ENCODE peak calls at places on chromosomes 12 and 14, in four cellular contexts. One of them, this sample, is unnamed.

GRCh38 chr14:31022386-31022785 is 3.1 kb upstream of the AP4S1 start:
- DNase-seq in spleen: no peak
- DNase-seq in brain microvascular endothelial cell: no peak
- DNase-seq in CD8-positive, alpha-beta T cell: no peak
- DNase-seq in this sample: no peak

GRCh38 chr12:533718-534117 is 74.0 kb downstream of the B4GALNT3 start:
- DNase-seq in spleen: no peak
- DNase-seq in brain microvascular endothelial cell: no peak
- DNase-seq in CD8-positive, alpha-beta T cell: no peak
- DNase-seq in this sample: no peak

GRCh38 chr14:22426711-22427110 is 162.3 kb downstream of the DAD1 start:
- DNase-seq in spleen: no peak
- DNase-seq in brain microvascular endothelial cell: no peak
- DNase-seq in CD8-positive, alpha-beta T cell: no peak
- DNase-seq in this sample: no peak

GRCh38 chr14:37890095-37890494 is 294.7 kb downstream of the TTC6 start:
- DNase-seq in spleen: no peak
- DNase-seq in brain microvascular endothelial cell: no peak
- DNase-seq in CD8-positive, alpha-beta T cell: no peak
- DNase-seq in this sample: no peak

GRCh38 chr14:50718949-50719348 is 50.8 kb upstream of the SAV1 start:
- DNase-seq in spleen: no peak
- DNase-seq in brain microvascular endothelial cell: no peak
- DNase-seq in CD8-positive, alpha-beta T cell: no peak
- DNase-seq in this sample: no peak

GRCh38 chr14:20690848-20691640 is 2.5 kb downstream of the ANG start:
- DNase-seq in spleen: no peak
- DNase-seq in brain microvascular endothelial cell: peak
- DNase-seq in CD8-positive, alpha-beta T cell: peak
- DNase-seq in this sample: peak

GRCh38 chr12:108309674-108310312 is 29.3 kb downstream of the CMKLR1 start:
- DNase-seq in spleen: no peak
- DNase-seq in brain microvascular endothelial cell: no peak
- DNase-seq in CD8-positive, alpha-beta T cell: no peak
- DNase-seq in this sample: no peak

GRCh38 chr12:70660620-70661219 is 23.5 kb upstream of the PTPRB start:
- DNase-seq in spleen: no peak
- DNase-seq in brain microvascular endothelial cell: peak
- DNase-seq in CD8-positive, alpha-beta T cell: no peak
- DNase-seq in this sample: no peak

GRCh38 chr12:92539966-92540791 is 162.6 kb upstream of the PLEKHG7 start:
- DNase-seq in spleen: peak
- DNase-seq in brain microvascular endothelial cell: no peak
- DNase-seq in CD8-positive, alpha-beta T cell: no peak
- DNase-seq in this sample: no peak

GRCh38 chr14:57302883-57303282 is 34.1 kb downstream of the AP5M1 start:
- DNase-seq in spleen: no peak
- DNase-seq in brain microvascular endothelial cell: no peak
- DNase-seq in CD8-positive, alpha-beta T cell: no peak
- DNase-seq in this sample: no peak

GRCh38 chr12:67035121-67035520 is 234.0 kb upstream of the CAND1 start:
- DNase-seq in spleen: no peak
- DNase-seq in brain microvascular endothelial cell: no peak
- DNase-seq in CD8-positive, alpha-beta T cell: no peak
- DNase-seq in this sample: no peak

GRCh38 chr12:57093412-57094193 is 4.7 kb downstream of the NAB2 start:
- DNase-seq in spleen: peak
- DNase-seq in brain microvascular endothelial cell: peak
- DNase-seq in CD8-positive, alpha-beta T cell: peak
- DNase-seq in this sample: no peak

GRCh38 chr12:104416160-104416559 is 40.6 kb upstream of the CHST11 start:
- DNase-seq in spleen: no peak
- DNase-seq in brain microvascular endothelial cell: no peak
- DNase-seq in CD8-positive, alpha-beta T cell: no peak
- DNase-seq in this sample: no peak

GRCh38 chr14:36171607-36172006 is 4.9 kb downstream of the PTCSC3 start:
- DNase-seq in spleen: no peak
- DNase-seq in brain microvascular endothelial cell: no peak
- DNase-seq in CD8-positive, alpha-beta T cell: no peak
- DNase-seq in this sample: no peak

GRCh38 chr12:100348657-100349454 is 8.0 kb upstream of the SLC17A8 start:
- DNase-seq in spleen: no peak
- DNase-seq in brain microvascular endothelial cell: no peak
- DNase-seq in CD8-positive, alpha-beta T cell: no peak
- DNase-seq in this sample: no peak

GRCh38 chr12:14868916-14869315 is 16.7 kb downstream of the MGP start:
- DNase-seq in spleen: no peak
- DNase-seq in brain microvascular endothelial cell: peak
- DNase-seq in CD8-positive, alpha-beta T cell: no peak
- DNase-seq in this sample: no peak

GRCh38 chr12:94676922-94677321 is 26.6 kb upstream of the TMCC3 start:
- DNase-seq in spleen: no peak
- DNase-seq in brain microvascular endothelial cell: no peak
- DNase-seq in CD8-positive, alpha-beta T cell: no peak
- DNase-seq in this sample: no peak

GRCh38 chr12:89160716-89161123 is 191.6 kb downstream of the DUSP6 start:
- DNase-seq in spleen: peak
- DNase-seq in brain microvascular endothelial cell: peak
- DNase-seq in CD8-positive, alpha-beta T cell: no peak
- DNase-seq in this sample: no peak

GRCh38 chr12:3988519-3989217 is 115.5 kb upstream of the PARP11 start:
- DNase-seq in spleen: no peak
- DNase-seq in brain microvascular endothelial cell: no peak
- DNase-seq in CD8-positive, alpha-beta T cell: no peak
- DNase-seq in this sample: no peak

GRCh38 chr12:13571035-13571434 is 374.5 kb downstream of the EMP1 start:
- DNase-seq in spleen: no peak
- DNase-seq in brain microvascular endothelial cell: no peak
- DNase-seq in CD8-positive, alpha-beta T cell: no peak
- DNase-seq in this sample: no peak

GRCh38 chr12:47378907-47379306 is 299.1 kb upstream of the AMIGO2 start:
- DNase-seq in spleen: no peak
- DNase-seq in brain microvascular endothelial cell: no peak
- DNase-seq in CD8-positive, alpha-beta T cell: no peak
- DNase-seq in this sample: no peak

GRCh38 chr12:1350055-1350933 is 244.1 kb downstream of the FBXL14 start:
- DNase-seq in spleen: no peak
- DNase-seq in brain microvascular endothelial cell: peak
- DNase-seq in CD8-positive, alpha-beta T cell: no peak
- DNase-seq in this sample: no peak

GRCh38 chr14:33612184-33612479 is 338.7 kb downstream of the EGLN3 start:
- DNase-seq in spleen: no peak
- DNase-seq in brain microvascular endothelial cell: no peak
- DNase-seq in CD8-positive, alpha-beta T cell: no peak
- DNase-seq in this sample: no peak

GRCh38 chr14:88189040-88189839 is 133.8 kb downstream of the KCNK10 start:
- DNase-seq in spleen: no peak
- DNase-seq in brain microvascular endothelial cell: peak
- DNase-seq in CD8-positive, alpha-beta T cell: peak
- DNase-seq in this sample: peak

GRCh38 chr12:66438601-66439000 is 136.3 kb downstream of the HELB start:
- DNase-seq in spleen: no peak
- DNase-seq in brain microvascular endothelial cell: peak
- DNase-seq in CD8-positive, alpha-beta T cell: no peak
- DNase-seq in this sample: no peak

GRCh38 chr14:92729632-92730358 is 18.6 kb downstream of the LGMN start:
- DNase-seq in spleen: no peak
- DNase-seq in brain microvascular endothelial cell: peak
- DNase-seq in CD8-positive, alpha-beta T cell: no peak
- DNase-seq in this sample: peak

GRCh38 chr14:91997492-91997891 is 42.4 kb downstream of the TRIP11 start:
- DNase-seq in spleen: no peak
- DNase-seq in brain microvascular endothelial cell: peak
- DNase-seq in CD8-positive, alpha-beta T cell: no peak
- DNase-seq in this sample: no peak

GRCh38 chr12:124694846-124695497 is 127.6 kb upstream of the NCOR2 start:
- DNase-seq in spleen: no peak
- DNase-seq in brain microvascular endothelial cell: peak
- DNase-seq in CD8-positive, alpha-beta T cell: no peak
- DNase-seq in this sample: no peak

GRCh38 chr12:124980098-124980892 is 8.6 kb downstream of the DHX37 start:
- DNase-seq in spleen: no peak
- DNase-seq in brain microvascular endothelial cell: no peak
- DNase-seq in CD8-positive, alpha-beta T cell: no peak
- DNase-seq in this sample: no peak

GRCh38 chr14:64092940-64093339 is 201.2 kb downstream of the ESR2 start:
- DNase-seq in spleen: no peak
- DNase-seq in brain microvascular endothelial cell: no peak
- DNase-seq in CD8-positive, alpha-beta T cell: no peak
- DNase-seq in this sample: no peak